ENCODE peak calls at places on chromosomes 11 and 22, in eight cellular contexts. One of them, this sample, is unnamed.
A peak's percentile ranks its signal among the peaks of the same experiment; 100 is the strongest.

GRCh38 chr22:24146190-24146616 is 35.1 kb upstream of the SUSD2 start:
- DNase-seq in trophoblast cell: no peak
- DNase-seq in IMR-90: peak; percentile 83
- DNase-seq in thoracic aorta: no peak
- DNase-seq in fibroblast of lung: peak; percentile 94
- DNase-seq in CD8-positive, alpha-beta memory T cell: no peak
- DNase-seq in uterus: peak; percentile 66
- DNase-seq in Peyer's patch: peak; percentile 90
- DNase-seq in this sample: no peak

GRCh38 chr22:40177738-40178416 is at the start of gene TNRC6B:
- DNase-seq in CD8-positive, alpha-beta memory T cell: peak; percentile 65
- DNase-seq in Peyer's patch: peak; percentile 91
- DNase-seq in uterus: peak; percentile 90
- DNase-seq in thoracic aorta: peak; percentile 67
- DNase-seq in IMR-90: peak; percentile 98
- DNase-seq in fibroblast of lung: peak; percentile 98
- DNase-seq in trophoblast cell: peak; percentile 83
- DNase-seq in this sample: peak; percentile 76

GRCh38 chr11:35216962-35217667 is 78.1 kb downstream of the CD44 start:
- DNase-seq in trophoblast cell: no peak
- DNase-seq in fibroblast of lung: peak; percentile 42
- DNase-seq in thoracic aorta: no peak
- DNase-seq in Peyer's patch: no peak
- DNase-seq in CD8-positive, alpha-beta memory T cell: no peak
- DNase-seq in uterus: no peak
- DNase-seq in IMR-90: no peak
- DNase-seq in this sample: no peak

GRCh38 chr11:120835601-120836228 is 188.2 kb upstream of the TBCEL start:
- DNase-seq in IMR-90: peak; percentile 12
- DNase-seq in fibroblast of lung: no peak
- DNase-seq in CD8-positive, alpha-beta memory T cell: no peak
- DNase-seq in thoracic aorta: no peak
- DNase-seq in trophoblast cell: peak; percentile 15
- DNase-seq in Peyer's patch: no peak
- DNase-seq in uterus: no peak
- DNase-seq in this sample: no peak

GRCh38 chr11:31958086-31958735 is 132.7 kb upstream of the RCN1 start:
- DNase-seq in Peyer's patch: peak; percentile 69
- DNase-seq in IMR-90: peak; percentile 29
- DNase-seq in uterus: no peak
- DNase-seq in CD8-positive, alpha-beta memory T cell: peak; percentile 32
- DNase-seq in fibroblast of lung: peak; percentile 52
- DNase-seq in trophoblast cell: peak; percentile 32
- DNase-seq in thoracic aorta: no peak
- DNase-seq in this sample: peak; percentile 35

GRCh38 chr11:44557464-44557863 is 8.0 kb upstream of the CD82 start:
- DNase-seq in Peyer's patch: no peak
- DNase-seq in thoracic aorta: no peak
- DNase-seq in CD8-positive, alpha-beta memory T cell: no peak
- DNase-seq in trophoblast cell: no peak
- DNase-seq in fibroblast of lung: no peak
- DNase-seq in IMR-90: no peak
- DNase-seq in uterus: no peak
- DNase-seq in this sample: no peak

GRCh38 chr11:46490576-46491100 is 99.1 kb upstream of the CHRM4 start:
- DNase-seq in uterus: no peak
- DNase-seq in IMR-90: peak; percentile 46
- DNase-seq in CD8-positive, alpha-beta memory T cell: no peak
- DNase-seq in thoracic aorta: no peak
- DNase-seq in Peyer's patch: no peak
- DNase-seq in trophoblast cell: no peak
- DNase-seq in fibroblast of lung: no peak
- DNase-seq in this sample: no peak

GRCh38 chr11:94675239-94675638 is 92.9 kb upstream of the AMOTL1 start:
- DNase-seq in uterus: no peak
- DNase-seq in thoracic aorta: no peak
- DNase-seq in IMR-90: no peak
- DNase-seq in fibroblast of lung: no peak
- DNase-seq in CD8-positive, alpha-beta memory T cell: no peak
- DNase-seq in trophoblast cell: no peak
- DNase-seq in Peyer's patch: no peak
- DNase-seq in this sample: peak; percentile 82

GRCh38 chr11:103947566-103947919 is 88.9 kb upstream of the DDI1 start:
- DNase-seq in Peyer's patch: no peak
- DNase-seq in trophoblast cell: no peak
- DNase-seq in uterus: no peak
- DNase-seq in thoracic aorta: no peak
- DNase-seq in IMR-90: peak; percentile 58
- DNase-seq in CD8-positive, alpha-beta memory T cell: no peak
- DNase-seq in fibroblast of lung: peak; percentile 62
- DNase-seq in this sample: no peak

GRCh38 chr22:31122532-31123291 is at the start of gene INPP5J:
- DNase-seq in uterus: peak; percentile 67
- DNase-seq in fibroblast of lung: peak; percentile 37
- DNase-seq in Peyer's patch: peak; percentile 88
- DNase-seq in IMR-90: peak; percentile 50
- DNase-seq in trophoblast cell: no peak
- DNase-seq in CD8-positive, alpha-beta memory T cell: no peak
- DNase-seq in thoracic aorta: no peak
- DNase-seq in this sample: peak; percentile 57

GRCh38 chr11:119113716-119114115 is 6.6 kb downstream of the C2CD2L start:
- DNase-seq in fibroblast of lung: no peak
- DNase-seq in trophoblast cell: no peak
- DNase-seq in CD8-positive, alpha-beta memory T cell: no peak
- DNase-seq in uterus: no peak
- DNase-seq in IMR-90: no peak
- DNase-seq in Peyer's patch: no peak
- DNase-seq in thoracic aorta: no peak
- DNase-seq in this sample: no peak

GRCh38 chr11:117985953-117986887 is at the start of gene IL10RA:
- DNase-seq in IMR-90: peak; percentile 20
- DNase-seq in trophoblast cell: peak; percentile 97
- DNase-seq in CD8-positive, alpha-beta memory T cell: peak; percentile 82
- DNase-seq in fibroblast of lung: peak; percentile 51
- DNase-seq in thoracic aorta: no peak
- DNase-seq in uterus: peak; percentile 70
- DNase-seq in Peyer's patch: peak; percentile 95
- DNase-seq in this sample: peak; percentile 77

GRCh38 chr11:111526501-111526900 is 11.9 kb downstream of the HOATZ start:
- DNase-seq in Peyer's patch: no peak
- DNase-seq in thoracic aorta: no peak
- DNase-seq in CD8-positive, alpha-beta memory T cell: no peak
- DNase-seq in fibroblast of lung: peak; percentile 49
- DNase-seq in IMR-90: peak; percentile 93
- DNase-seq in trophoblast cell: no peak
- DNase-seq in uterus: no peak
- DNase-seq in this sample: peak; percentile 64

GRCh38 chr11:9363954-9364912 is 20.2 kb upstream of the IPO7 start:
- DNase-seq in fibroblast of lung: peak; percentile 95
- DNase-seq in trophoblast cell: peak; percentile 99
- DNase-seq in CD8-positive, alpha-beta memory T cell: peak; percentile 74
- DNase-seq in thoracic aorta: peak; percentile 94
- DNase-seq in Peyer's patch: peak; percentile 96
- DNase-seq in uterus: peak; percentile 93
- DNase-seq in IMR-90: peak; percentile 98
- DNase-seq in this sample: peak; percentile 90
- H3K27ac ChIP-seq in fibroblast of lung: peak overlapping the region; percentile 96
- H3K27ac ChIP-seq in trophoblast cell: peak overlapping the region; percentile 99
- H3K27ac ChIP-seq in CD8-positive, alpha-beta memory T cell: peak overlapping the region; percentile 82
- H3K27ac ChIP-seq in thoracic aorta: peak overlapping the region; percentile 99
- H3K27ac ChIP-seq in Peyer's patch: peak overlapping the region; percentile 97
- H3K27ac ChIP-seq in uterus: peak overlapping the region; percentile 96
- H3K27ac ChIP-seq in IMR-90: peak overlapping the region; percentile 94
- H3K27ac ChIP-seq in this sample: peak overlapping the region; percentile 98

DNA sequence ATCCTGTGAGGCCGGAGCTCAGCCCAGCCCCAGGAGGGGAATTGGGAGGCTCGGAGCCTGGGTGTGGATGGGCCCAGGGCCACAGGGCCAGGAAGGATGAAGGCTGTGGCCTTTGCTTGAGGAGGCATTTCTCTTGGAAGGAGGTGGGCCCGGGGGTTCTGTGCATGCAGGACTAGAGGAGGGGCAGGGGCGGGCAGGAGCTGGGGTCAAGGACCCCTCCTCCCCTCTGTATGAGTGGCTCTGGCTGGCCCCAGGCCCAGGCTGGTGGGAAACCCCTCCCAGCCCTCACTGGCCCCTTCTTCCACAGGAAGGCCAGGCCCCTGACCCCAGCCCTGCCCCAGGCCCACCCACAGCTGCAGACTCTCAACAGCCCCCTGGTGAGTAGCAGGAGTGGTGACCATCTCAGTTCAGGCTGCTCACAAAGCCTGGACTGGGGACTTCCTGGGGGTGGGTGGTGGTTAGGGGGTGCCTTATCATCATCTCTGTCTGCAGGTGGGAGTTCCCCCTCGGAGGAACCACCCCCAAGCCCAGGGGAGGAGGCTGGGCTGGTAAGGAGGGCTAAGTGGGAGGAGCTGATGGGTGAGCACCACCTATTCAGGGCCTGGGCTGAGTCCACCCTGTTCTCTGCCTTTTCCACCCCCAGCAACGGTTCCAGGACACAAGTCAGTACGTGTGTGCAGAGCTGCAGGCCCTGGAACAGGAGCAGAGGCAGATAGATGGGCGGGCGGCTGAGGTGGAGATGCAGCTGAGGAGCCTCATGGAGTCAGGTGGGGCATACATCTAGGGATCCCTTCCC is 6.0 kb downstream of the KCNK7 start:
- DNase-seq in fibroblast of lung: no peak
- DNase-seq in trophoblast cell: no peak
- DNase-seq in IMR-90: no peak
- DNase-seq in Peyer's patch: no peak
- DNase-seq in uterus: no peak
- DNase-seq in CD8-positive, alpha-beta memory T cell: no peak
- DNase-seq in thoracic aorta: no peak
- DNase-seq in this sample: no peak
- H3K27ac ChIP-seq in fibroblast of lung: no peak overlapping the region
- H3K27ac ChIP-seq in trophoblast cell: no peak overlapping the region
- H3K27ac ChIP-seq in IMR-90: no peak overlapping the region
- H3K27ac ChIP-seq in Peyer's patch: no peak overlapping the region
- H3K27ac ChIP-seq in uterus: no peak overlapping the region
- H3K27ac ChIP-seq in CD8-positive, alpha-beta memory T cell: no peak overlapping the region
- H3K27ac ChIP-seq in thoracic aorta: no peak overlapping the region
- H3K27ac ChIP-seq in this sample: peak overlapping the region; percentile 68

DNA sequence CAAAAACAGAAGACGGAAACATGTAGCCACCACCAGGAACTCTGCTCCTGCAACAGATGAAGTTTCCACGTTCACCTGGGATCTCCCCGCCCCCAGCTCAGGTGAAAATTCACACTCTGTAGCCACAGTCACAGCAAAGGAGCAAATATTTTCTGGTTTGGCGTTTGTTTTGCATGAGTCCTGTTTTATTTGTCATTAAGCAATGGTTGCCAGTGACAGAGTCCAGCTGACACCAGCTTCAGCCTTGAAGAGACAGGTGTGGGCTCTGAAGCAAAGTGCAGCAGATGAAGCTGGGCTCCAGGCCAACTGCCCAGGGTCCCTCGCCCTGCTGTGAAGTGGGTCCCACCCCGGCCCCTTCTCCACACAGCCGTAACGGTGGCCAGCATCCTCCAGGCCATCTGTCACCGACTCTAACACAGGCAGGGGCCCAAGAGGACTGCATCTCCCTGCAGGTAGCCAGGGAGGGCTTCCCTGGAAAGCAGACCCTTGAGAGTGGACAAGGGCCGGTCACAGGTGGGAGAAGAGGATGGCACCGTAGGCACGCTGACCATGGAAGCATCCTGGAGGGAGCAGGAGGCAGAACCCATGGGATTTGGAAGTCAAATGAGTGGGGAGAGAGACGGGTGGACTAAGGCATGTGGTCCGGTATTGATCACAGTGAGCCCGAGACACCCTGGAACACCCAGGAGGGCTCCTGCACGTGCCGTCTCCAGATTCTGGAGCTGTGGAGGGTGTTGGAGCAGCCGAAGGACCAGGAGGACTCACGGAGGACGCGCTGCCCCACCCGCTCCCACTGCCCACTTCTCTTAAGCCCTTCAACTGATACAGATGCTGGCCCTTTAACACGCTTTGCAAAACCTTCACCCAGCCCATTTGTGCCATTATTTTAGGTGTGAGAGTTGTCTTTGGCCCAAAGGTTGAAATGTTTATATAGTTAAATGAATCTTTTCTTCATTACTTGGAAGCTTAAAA is 294.6 kb downstream of the BRD1 start:
- DNase-seq in Peyer's patch: no peak
- DNase-seq in fibroblast of lung: no peak
- DNase-seq in thoracic aorta: no peak
- DNase-seq in trophoblast cell: no peak
- DNase-seq in uterus: no peak
- DNase-seq in CD8-positive, alpha-beta memory T cell: no peak
- DNase-seq in IMR-90: no peak
- DNase-seq in this sample: no peak
- H3K27ac ChIP-seq in Peyer's patch: no peak overlapping the region
- H3K27ac ChIP-seq in fibroblast of lung: no peak overlapping the region
- H3K27ac ChIP-seq in thoracic aorta: no peak overlapping the region
- H3K27ac ChIP-seq in trophoblast cell: no peak overlapping the region
- H3K27ac ChIP-seq in uterus: no peak overlapping the region
- H3K27ac ChIP-seq in CD8-positive, alpha-beta memory T cell: no peak overlapping the region
- H3K27ac ChIP-seq in IMR-90: no peak overlapping the region
- H3K27ac ChIP-seq in this sample: no peak overlapping the region

DNA sequence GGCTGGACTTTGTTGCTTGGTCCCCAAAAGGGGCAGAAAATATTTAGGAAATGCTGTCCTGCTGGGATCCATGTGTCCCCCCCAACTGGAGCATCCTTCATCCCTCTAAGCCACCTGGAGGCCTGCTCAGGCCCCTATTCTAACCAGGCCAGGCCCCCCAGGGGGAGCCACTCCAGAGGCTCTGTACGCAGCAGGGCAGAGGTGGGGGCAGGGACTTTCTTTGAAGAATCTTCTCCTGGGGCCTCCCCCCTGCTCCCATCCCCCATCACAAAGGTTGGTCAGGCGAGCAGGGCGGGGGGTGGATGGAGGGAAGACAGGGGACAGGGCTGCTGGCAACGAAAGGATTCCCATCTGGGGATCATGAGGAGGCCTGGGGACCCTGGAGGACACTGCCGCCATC is 170.8 kb downstream of the MN1 start:
- DNase-seq in uterus: no peak
- DNase-seq in CD8-positive, alpha-beta memory T cell: no peak
- DNase-seq in IMR-90: no peak
- DNase-seq in fibroblast of lung: no peak
- DNase-seq in Peyer's patch: no peak
- DNase-seq in thoracic aorta: no peak
- DNase-seq in trophoblast cell: no peak
- DNase-seq in this sample: no peak
- H3K27ac ChIP-seq in uterus: no peak overlapping the region
- H3K27ac ChIP-seq in CD8-positive, alpha-beta memory T cell: no peak overlapping the region
- H3K27ac ChIP-seq in IMR-90: no peak overlapping the region
- H3K27ac ChIP-seq in fibroblast of lung: no peak overlapping the region
- H3K27ac ChIP-seq in Peyer's patch: no peak overlapping the region
- H3K27ac ChIP-seq in thoracic aorta: no peak overlapping the region
- H3K27ac ChIP-seq in trophoblast cell: no peak overlapping the region
- H3K27ac ChIP-seq in this sample: no peak overlapping the region